ENCODE peak calls at places on chromosomes 12 and 14, in seven cellular contexts. U is endothelial cell, G is fibroblast of the aortic adventitia, P is right atrium auricular region, L is fibroblast of lung, F is IMR-90, M is cardiac muscle cell. E is an unnamed sample.

GRCh38 chr12:67222302-67222701 is 46.9 kb upstream of the CAND1 start:
- DNase-seq in L (peak), P (no peak), U (peak), G (peak), M (peak), F (peak), E (peak)

GRCh38 chr12:80679346-80680131 is 27.9 kb upstream of the MYF6 start:
- DNase-seq in U (no peak), M (no peak), F (no peak), L (no peak), G (no peak), P (no peak), E (no peak)

GRCh38 chr12:118187746-118188390 is 51.9 kb downstream of the PEBP1 start:
- DNase-seq in P (no peak), M (no peak), L (peak), U (no peak), G (peak), F (no peak), E (peak)

GRCh38 chr12:16163891-16164290 is 113.6 kb downstream of the SLC15A5 start:
- DNase-seq in G (no peak), U (no peak), F (no peak), L (no peak), P (no peak), M (no peak), E (no peak)

GRCh38 chr12:4069046-4070010 is 196.1 kb upstream of the PARP11 start:
- DNase-seq in P (no peak), U (no peak), M (no peak), F (no peak), G (peak), L (no peak), E (peak)

GRCh38 chr12:13390381-13390856 is 193.9 kb downstream of the EMP1 start:
- DNase-seq in F (peak), P (peak), L (peak), G (peak), M (no peak), U (no peak), E (peak)

GRCh38 chr12:91920276-91920675 is 225.4 kb downstream of the BTG1 start:
- DNase-seq in L (peak), P (no peak), M (no peak), U (no peak), F (peak), G (peak), E (peak)

GRCh38 chr12:2691001-2691339 is 103.8 kb upstream of the FKBP4 start:
- DNase-seq in U (peak), F (peak), G (no peak), P (no peak), M (peak), L (peak), E (no peak)

GRCh38 chr12:46364777-46365580 is 7.6 kb downstream of the SLC38A2 start:
- DNase-seq in P (peak), L (peak), U (no peak), F (peak), G (peak), M (no peak), E (peak)

GRCh38 chr14:103530831-103531230 is 1.8 kb downstream of the TRMT61A start:
- DNase-seq in P (no peak), G (no peak), M (no peak), F (no peak), L (no peak), U (no peak), E (no peak)

GRCh38 chr12:2804390-2805145 is 7.9 kb upstream of the ITFG2 start:
- DNase-seq in U (no peak), P (peak), G (peak), F (peak), M (peak), L (peak), E (peak)

GRCh38 chr12:50187084-50187900 is 20.1 kb upstream of the CERS5 start:
- DNase-seq in G (peak), M (no peak), P (no peak), L (peak), F (peak), U (no peak), E (peak)

GRCh38 chr14:88948199-88948598 is 123.7 kb downstream of the TTC8 start:
- DNase-seq in U (no peak), F (peak), L (peak), M (no peak), P (no peak), G (peak), E (no peak)

DNA sequence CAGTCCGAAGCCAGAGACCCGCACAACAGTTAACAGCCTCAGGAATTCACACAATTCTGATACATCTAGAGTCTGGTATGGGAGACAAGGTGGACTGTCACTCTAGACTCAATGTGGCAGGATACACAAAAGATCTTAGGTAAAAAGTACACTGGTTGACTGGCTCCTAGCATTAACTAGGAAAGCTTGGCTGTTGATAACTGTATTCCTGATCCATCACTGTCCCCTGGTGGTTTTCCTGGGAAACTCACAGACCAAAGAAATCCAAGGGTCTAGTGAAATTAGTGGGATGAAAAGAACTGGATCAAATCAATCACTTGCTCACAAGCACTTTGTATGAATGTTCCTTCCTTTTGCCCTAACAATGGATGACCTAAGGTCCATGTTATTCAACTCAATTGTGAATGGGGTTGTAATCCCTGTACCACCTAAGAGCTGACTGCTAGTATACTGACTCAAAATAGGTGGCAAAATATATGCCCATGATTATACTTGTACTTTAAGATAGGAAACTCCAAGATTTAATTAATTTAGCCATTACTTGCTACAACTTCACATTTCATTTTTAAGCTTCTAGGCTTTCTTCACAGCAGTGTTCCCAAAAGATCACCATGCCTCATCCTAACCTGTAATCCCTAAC is 14.0 kb downstream of the NPC2 start:
- DNase-seq in M (peak), U (peak), G (peak), F (peak), L (no peak), P (no peak), E (peak)
- TF ChIP-seq CTCF in M (peak), U (peak), G (peak), F (peak), L (peak), P (peak), E (peak)

DNA sequence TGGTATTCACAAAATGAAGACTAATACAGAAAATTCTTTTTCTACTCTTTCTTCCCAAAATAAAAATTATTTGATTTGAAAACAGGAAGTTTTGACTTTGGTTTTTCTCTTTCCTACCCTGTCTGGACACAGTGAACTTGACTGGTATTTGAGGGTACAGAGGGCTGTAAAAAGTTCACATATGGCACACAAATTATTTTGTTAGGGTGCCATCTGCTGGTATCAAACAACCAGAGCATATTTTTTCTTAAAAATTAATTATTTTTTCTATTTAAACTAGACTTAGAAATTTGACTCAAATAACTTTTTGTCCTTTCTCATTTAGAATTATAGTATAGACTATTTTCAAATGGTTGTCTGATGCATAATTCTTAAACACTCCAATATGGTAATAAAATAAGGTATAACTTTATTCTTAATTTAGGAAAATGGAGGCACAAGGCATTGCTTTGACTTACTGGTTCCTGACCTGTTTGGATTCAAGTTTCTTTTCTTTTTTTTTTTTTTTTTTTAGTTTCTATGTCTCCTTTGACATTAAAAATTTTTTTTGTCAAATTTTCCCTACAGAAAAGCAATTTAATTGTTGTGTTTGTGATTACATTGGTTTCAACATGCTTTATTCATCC is 390.6 kb downstream of the PRKD1 start:
- DNase-seq in M (no peak), F (peak), G (peak), P (no peak), L (peak), U (no peak), E (peak)
- TF ChIP-seq CTCF in M (peak), F (peak), G (peak), P (peak), L (peak), U (peak), E (peak)

GRCh38 chr14:100268591-100269207 is 29.8 kb downstream of the YY1 start:
- DNase-seq in U (no peak), M (no peak), G (peak), F (no peak), P (no peak), L (no peak), E (no peak)

GRCh38 chr14:100275214-100275613 is 31.0 kb downstream of the SLC25A29 start:
- DNase-seq in L (no peak), M (no peak), U (no peak), G (no peak), P (no peak), F (no peak), E (no peak)

GRCh38 chr14:100267990-100268389 is 29.0 kb downstream of the YY1 start:
- DNase-seq in U (no peak), F (no peak), M (no peak), P (no peak), L (no peak), G (no peak), E (no peak)

GRCh38 chr14:100274250-100274649 is 32.0 kb downstream of the SLC25A29 start:
- DNase-seq in G (no peak), L (no peak), P (no peak), U (no peak), F (no peak), M (no peak), E (no peak)

DNA sequence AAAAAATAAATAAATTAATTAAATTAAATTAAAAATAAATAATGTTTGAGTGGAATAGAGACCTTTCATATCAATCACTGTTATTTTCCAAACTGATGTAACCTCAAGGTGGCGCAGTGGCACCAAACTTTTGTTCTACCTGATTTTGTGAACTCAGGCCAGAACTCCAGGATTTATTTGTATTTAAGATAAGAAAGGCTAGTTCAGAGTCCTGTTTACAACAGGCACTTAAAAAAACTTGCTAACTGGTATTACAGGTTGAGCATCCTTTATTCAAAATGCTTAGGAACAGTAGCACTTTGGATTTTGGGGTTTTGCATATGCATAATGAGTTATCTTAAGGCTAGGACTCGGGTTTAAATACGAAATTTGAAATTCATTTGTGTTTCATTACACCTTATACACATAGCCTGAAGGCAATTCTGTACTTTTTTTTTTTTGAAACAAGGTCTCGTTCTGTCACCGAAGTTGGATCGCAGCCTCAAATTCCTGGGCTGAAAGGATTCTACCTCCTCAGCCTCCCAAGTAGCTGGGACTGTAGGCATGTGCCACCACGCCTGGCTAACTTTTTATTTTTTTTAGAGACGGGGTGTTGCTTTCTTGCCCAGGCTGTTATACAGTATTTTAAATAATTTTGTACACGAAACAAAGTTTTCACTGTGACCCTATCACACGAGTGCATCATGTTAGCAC is 32.4 kb downstream of the YY1 start:
- DNase-seq in F (no peak), P (no peak), L (no peak), G (peak), U (no peak), M (no peak), E (no peak)
- TF ChIP-seq CTCF in F (peak), P (peak), L (no peak), G (peak), U (peak), M (peak), E (peak)

GRCh38 chr12:29145372-29146170 is 3.5 kb upstream of the FAR2 start:
- DNase-seq in L (no peak), M (no peak), U (no peak), P (no peak), F (no peak), G (no peak), E (no peak)

GRCh38 chr12:29146201-29146600 is 2.9 kb upstream of the FAR2 start:
- DNase-seq in G (no peak), P (no peak), F (no peak), M (no peak), U (no peak), L (no peak), E (no peak)

GRCh38 chr12:29148958-29149690 is at the start of gene FAR2:
- DNase-seq in M (peak), L (peak), G (peak), F (no peak), P (no peak), U (peak), E (no peak)

GRCh38 chr12:29149691-29150382 is 759 bp downstream of the FAR2 start:
- DNase-seq in L (no peak), U (no peak), G (no peak), P (no peak), M (no peak), F (no peak), E (no peak)

DNA sequence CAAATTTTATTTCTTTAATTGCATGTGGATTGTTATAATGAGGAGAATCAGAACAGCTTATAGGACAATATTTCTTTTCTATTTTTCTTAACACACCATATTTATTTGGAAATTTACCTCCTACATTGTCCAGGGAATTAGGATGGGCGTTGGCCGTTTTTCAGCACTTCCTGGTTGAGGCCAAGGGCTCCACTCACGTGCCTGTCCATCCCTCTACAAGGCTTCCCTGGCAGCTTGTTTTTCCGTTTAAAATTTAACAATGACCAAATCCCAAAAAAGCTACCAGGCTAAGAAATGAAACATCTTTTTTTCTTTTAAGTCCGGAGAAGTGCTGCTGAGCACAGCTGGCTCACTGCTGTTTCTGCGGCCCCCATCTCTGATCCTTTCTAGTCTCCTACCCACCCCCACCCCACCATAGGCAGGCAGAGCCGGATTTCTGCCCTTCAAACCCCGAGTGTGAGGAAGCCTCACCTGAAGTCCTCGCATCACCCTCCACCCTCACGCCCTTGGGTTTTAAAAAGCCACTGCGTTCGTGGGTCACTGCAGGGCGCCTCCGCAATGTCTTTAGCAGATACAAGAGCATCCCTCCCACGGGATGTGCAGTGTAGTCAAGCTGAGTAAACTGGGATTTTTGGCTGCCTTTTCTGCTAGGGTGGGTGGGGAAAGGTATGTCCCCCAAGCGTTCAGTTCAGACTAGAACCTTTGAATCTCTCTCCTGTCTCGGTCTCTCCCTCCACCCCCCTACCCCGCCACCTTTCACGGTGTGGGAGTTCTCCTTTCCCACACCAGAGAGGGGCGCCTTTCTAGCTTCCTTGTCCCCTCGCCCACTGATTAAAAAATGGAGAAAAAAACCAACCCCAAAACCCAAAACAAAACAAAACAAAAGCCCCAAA is 767 bp upstream of the FAR2 start:
- DNase-seq in M (no peak), U (no peak), L (peak), G (peak), P (peak), F (no peak), E (no peak)
- TF ChIP-seq CTCF in M (peak), U (no peak), L (no peak), G (no peak), P (no peak), F (no peak), E (no peak)